ENCODE peak calls at places on chromosomes 3 and 15, in four cellular contexts. E, N, D and V are unnamed samples.

GRCh38 chr3:179622023-179622422 is 17.4 kb downstream of the NDUFB5 start:
- DNase-seq in E (no peak), D (no peak), N (no peak), V (no peak)

GRCh38 chr3:131356006-131356405 is 25.6 kb upstream of the NUDT16 start:
- DNase-seq in D (no peak), E (no peak), N (no peak), V (no peak)

GRCh38 chr3:123834631-123835030 is 49.5 kb downstream of the MYLK start:
- DNase-seq in D (no peak), N (no peak), E (no peak), V (no peak)

GRCh38 chr3:3707858-3708768 is 91.1 kb upstream of the LRRN1 start:
- DNase-seq in N (no peak), D (no peak), E (no peak), V (no peak)

GRCh38 chr3:112115161-112115739 is 17.8 kb downstream of the GCSAM start:
- DNase-seq in E (no peak), N (no peak), D (no peak), V (no peak)

GRCh38 chr3:112446343-112446742 is 52.9 kb downstream of the BTLA start:
- DNase-seq in E (no peak), N (no peak), D (no peak), V (no peak)

GRCh38 chr3:46664188-46664970 is 29.1 kb downstream of the ALS2CL start:
- DNase-seq in N (no peak), E (no peak), D (no peak), V (no peak)

GRCh38 chr15:100849021-100849831 is 30.4 kb upstream of the ALDH1A3 start:
- DNase-seq in E (peak; percentile 40), N (peak; percentile 70), D (peak; percentile 74), V (no peak)

GRCh38 chr3:194404365-194405140 is 5.5 kb upstream of the GP5 start:
- DNase-seq in D (no peak), N (no peak), E (peak; percentile 36), V (peak; percentile 73)

GRCh38 chr15:77035584-77035983 is 35.3 kb downstream of the TSPAN3 start:
- DNase-seq in D (no peak), N (no peak), E (no peak), V (peak; percentile 5)

GRCh38 chr15:42133892-42134502 is 22.4 kb downstream of the PLA2G4F start:
- DNase-seq in E (peak; percentile 53), N (no peak), D (no peak), V (no peak)

GRCh38 chr15:95365615-95366107 is 964.8 kb upstream of the NR2F2 start:
- DNase-seq in D (no peak), E (no peak), N (peak; percentile 33), V (no peak)

GRCh38 chr3:5188419-5189405 is 1.2 kb downstream of the EDEM1 start:
- DNase-seq in N (no peak), E (peak; percentile 9), D (no peak), V (no peak)

GRCh38 chr15:69666441-69666882 is 213.8 kb downstream of the RPLP1 start:
- DNase-seq in D (no peak), E (no peak), N (no peak), V (no peak)

GRCh38 chr3:158539414-158540014 is 31.5 kb upstream of the MLF1 start:
- DNase-seq in D (no peak), N (no peak), E (peak; percentile 25), V (no peak)

GRCh38 chr3:24519368-24520100 is 24.9 kb upstream of the THRB start:
- DNase-seq in N (no peak), E (no peak), D (no peak), V (no peak)

GRCh38 chr3:171284308-171285075 is 175.7 kb downstream of the TNIK start:
- DNase-seq in D (no peak), E (no peak), N (peak; percentile 39), V (peak; percentile 17)

GRCh38 chr3:52218953-52219650 is 6.3 kb downstream of the TLR9 start:
- DNase-seq in N (no peak), E (no peak), D (peak; percentile 79), V (no peak)

GRCh38 chr3:108398510-108398909 is 102.2 kb downstream of the HHLA2 start:
- DNase-seq in D (no peak), E (no peak), N (no peak), V (no peak)

GRCh38 chr3:13273604-13274105 is 146.5 kb downstream of the NUP210 start:
- DNase-seq in E (no peak), D (peak; percentile 48), N (no peak), V (no peak)

GRCh38 chr3:172987268-172987667 is 153.8 kb downstream of the SPATA16 start:
- DNase-seq in N (no peak), E (no peak), D (no peak), V (no peak)

GRCh38 chr15:66654718-66655375 is 47.2 kb upstream of the SMAD6 start:
- DNase-seq in E (peak; percentile 47), N (no peak), D (no peak), V (no peak)

GRCh38 chr15:42091753-42092665 is 2.4 kb downstream of the PLA2G4D start:
- DNase-seq in N (no peak), E (no peak), D (no peak), V (no peak)

GRCh38 chr3:189123595-189124387 is 48.0 kb upstream of the TPRG1 start:
- DNase-seq in E (no peak), D (no peak), N (peak; percentile 77), V (peak; percentile 34)

GRCh38 chr3:20056727-20057611 is 16.7 kb downstream of the KAT2B start:
- DNase-seq in N (no peak), D (no peak), E (no peak), V (no peak)

GRCh38 chr15:89740137-89740536 is 10.9 kb downstream of the MESP1 start:
- DNase-seq in D (no peak), N (peak; percentile 38), E (peak; percentile 70), V (no peak)

GRCh38 chr3:127089487-127090145 is 103.3 kb upstream of the PRR23E start:
- DNase-seq in N (no peak), E (no peak), D (no peak), V (peak; percentile 80)

GRCh38 chr3:69012111-69012835 is 1.2 kb downstream of the EOGT start:
- DNase-seq in E (peak; percentile 30), N (peak; percentile 48), D (peak; percentile 65), V (no peak)

GRCh38 chr3:194488007-194488742 is 1.4 kb upstream of the ATP13A3 start:
- DNase-seq in D (no peak), N (no peak), E (no peak), V (no peak)

GRCh38 chr15:48560321-48561051 is 85.0 kb downstream of the FBN1 start:
- DNase-seq in N (no peak), E (no peak), D (no peak), V (no peak)

GRCh38 chr3:40800343-40800742 is 275.6 kb downstream of the ZNF621 start:
- DNase-seq in D (no peak), E (no peak), N (peak; percentile 29), V (peak; percentile 66)

GRCh38 chr15:83243634-83244033 is 36.0 kb upstream of the HDGFL3 start:
- DNase-seq in N (no peak), D (no peak), E (no peak), V (no peak)

GRCh38 chr3:38582941-38583645 is 66.4 kb downstream of the SCN5A start:
- DNase-seq in N (no peak), E (no peak), D (no peak), V (no peak)

GRCh38 chr3:13296662-13297061 is 123.5 kb downstream of the NUP210 start:
- DNase-seq in E (no peak), N (no peak), D (no peak), V (no peak)

GRCh38 chr3:183698760-183699159 is 1.2 kb downstream of the YEATS2 start:
- DNase-seq in D (no peak), E (no peak), N (no peak), V (no peak)

GRCh38 chr3:129195731-129196256 is 12.1 kb upstream of the CNBP start:
- DNase-seq in D (no peak), E (no peak), N (peak; percentile 73), V (peak; percentile 32)

GRCh38 chr15:94206463-94207167 is 24.7 kb upstream of the MCTP2 start:
- DNase-seq in N (no peak), D (no peak), E (no peak), V (no peak)

GRCh38 chr15:25056484-25057429 is 102.0 kb downstream of the SNRPN start:
- DNase-seq in D (no peak), E (peak; percentile 5), N (peak; percentile 11), V (no peak)
- TF ChIP-seq CTCF in D (no peak), E (no peak), N (no peak), V (no peak)

GRCh38 chr3:66053009-66053782 is 14.5 kb upstream of the MAGI1 start:
- DNase-seq in E (no peak), N (peak; percentile 28), D (no peak), V (no peak)

GRCh38 chr3:66048051-66048395 is 9.3 kb upstream of the MAGI1 start:
- DNase-seq in N (no peak), D (no peak), E (no peak), V (no peak)

GRCh38 chr3:66041828-66042227 is 3.1 kb upstream of the MAGI1 start:
- DNase-seq in E (no peak), D (no peak), N (no peak), V (no peak)

GRCh38 chr3:66047321-66048050 is 8.8 kb upstream of the MAGI1 start:
- DNase-seq in D (no peak), N (no peak), E (no peak), V (peak; percentile 28)
- TF ChIP-seq CTCF in D (no peak), N (no peak), E (no peak), V (no peak)

GRCh38 chr3:185824051-185824466 is 783 bp downstream of the IGF2BP2 start:
- DNase-seq in D (no peak), E (peak; percentile 53), N (peak; percentile 14), V (no peak)

GRCh38 chr3:185823280-185824044 is 1.4 kb downstream of the IGF2BP2 start:
- DNase-seq in D (no peak), N (peak; percentile 22), E (peak; percentile 70), V (peak; percentile 12)

GRCh38 chr3:185825639-185826481 is 1.0 kb upstream of the IGF2BP2 start:
- DNase-seq in N (peak; percentile 25), D (no peak), E (peak; percentile 68), V (no peak)

GRCh38 chr3:185824467-185825378 is at the start of gene IGF2BP2:
- DNase-seq in D (peak; percentile 54), N (peak; percentile 59), E (peak; percentile 86), V (peak; percentile 29)

DNA sequence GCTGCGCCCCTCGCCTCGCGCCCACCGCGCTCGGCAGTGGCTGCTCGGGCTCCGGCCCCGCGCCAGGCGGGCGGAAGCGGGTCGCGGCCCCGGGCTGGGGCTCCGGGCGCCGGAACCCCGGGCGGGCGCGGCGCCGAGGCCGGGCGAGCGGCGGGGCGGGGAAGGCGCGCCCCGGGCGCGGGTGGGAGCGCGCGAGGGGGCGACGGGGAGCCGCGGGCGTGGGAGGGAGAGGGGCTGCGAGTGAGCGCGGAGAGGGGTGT is 467 bp upstream of the IGF2BP2 start:
- DNase-seq in N (no peak), E (no peak), D (no peak), V (no peak)
- TF ChIP-seq CTCF in N (no peak), E (no peak), D (no peak), V (no peak)

DNA sequence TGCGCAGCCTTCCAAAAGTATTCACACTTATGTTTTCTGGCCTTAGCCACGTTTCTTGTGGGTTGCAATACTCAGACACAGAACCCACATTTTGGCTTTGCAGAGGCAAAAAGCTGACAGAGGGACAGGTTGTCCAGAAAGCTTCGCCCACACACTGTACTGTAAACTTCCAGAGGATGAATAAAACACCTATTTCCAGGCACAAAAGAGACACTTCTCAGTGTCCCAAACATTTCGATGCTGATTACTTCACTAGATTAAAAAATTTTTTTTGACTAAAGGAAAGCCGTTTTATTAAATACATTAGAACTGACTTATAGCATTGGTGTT is 28.0 kb upstream of the KCTD6 start:
- DNase-seq in N (no peak), E (no peak), D (no peak), V (no peak)
- TF ChIP-seq CTCF in N (no peak), E (no peak), D (no peak), V (no peak)

GRCh38 chr3:42660898-42661297 is 7.4 kb downstream of the ZBTB47 start:
- DNase-seq in N (no peak), E (no peak), D (no peak), V (no peak)
- TF ChIP-seq CTCF in N (no peak), E (no peak), D (no peak), V (no peak)